ENCODE peak calls at places on chromosomes 2 and 18, in seven cellular contexts. U is C1 segment of cervical spinal cord; N is stimulated activated CD8-positive, alpha-beta memory T cell treated with anti-CD3 and anti-CD28 coated beads, Interleukin-4, amount 100 ng/mL, for 1 hour; Z is iPS-NIHi11; C is aorta; R is cerebellar cortex; F is cortex of kidney. S is an unnamed sample.

GRCh38 chr18:10094608-10095137 is 180.9 kb downstream of the VAPA start:
- DNase-seq in N (no peak), F (no peak), C (no peak), U (no peak), Z (no peak), R (no peak), S (no peak)

GRCh38 chr2:3224681-3225080 is 152.9 kb downstream of the EIPR1 start:
- DNase-seq in Z (no peak), U (no peak), N (no peak), R (no peak), C (no peak), F (no peak), S (no peak)

GRCh38 chr2:46970334-46971288 is 55.0 kb upstream of the MCFD2 start:
- DNase-seq in Z (no peak), C (no peak), F (no peak), R (no peak), U (no peak), N (no peak), S (no peak)

GRCh38 chr2:83221258-83221657 is 1237.8 kb downstream of the SUCLG1 start:
- DNase-seq in N (no peak), C (no peak), R (no peak), F (no peak), U (no peak), Z (no peak), S (no peak)

GRCh38 chr2:64325477-64325851 is 128.5 kb upstream of the LGALSL start:
- DNase-seq in N (no peak), R (no peak), F (no peak), C (no peak), U (no peak), Z (no peak), S (no peak)

GRCh38 chr18:3511980-3512379 is 62.0 kb downstream of the TGIF1 start:
- DNase-seq in C (no peak), U (no peak), F (no peak), N (no peak), R (no peak), Z (no peak), S (no peak)

GRCh38 chr2:205052781-205053180 is 507.5 kb downstream of the PARD3B start:
- DNase-seq in U (no peak), R (no peak), C (no peak), Z (no peak), N (no peak), F (no peak), S (no peak)

GRCh38 chr2:143313861-143314260 is 184.6 kb downstream of the ARHGAP15 start:
- DNase-seq in N (no peak), C (no peak), F (no peak), U (no peak), Z (no peak), R (no peak), S (no peak)

GRCh38 chr2:8872821-8873432 is 35.5 kb upstream of the KIDINS220 start:
- DNase-seq in Z (peak; percentile 40), C (no peak), N (no peak), R (peak; percentile 59), U (no peak), F (no peak), S (peak; percentile 67)

GRCh38 chr2:69022548-69022947 is 9.6 kb downstream of the ANTXR1 start:
- DNase-seq in F (no peak), N (no peak), C (no peak), U (no peak), Z (no peak), R (no peak), S (no peak)

GRCh38 chr2:37415128-37415817 is 70.8 kb downstream of the QPCT start:
- DNase-seq in C (no peak), U (no peak), Z (no peak), R (no peak), F (no peak), N (no peak), S (no peak)

GRCh38 chr18:12253027-12253426 is 1.1 kb upstream of the CIDEA start:
- DNase-seq in U (no peak), C (no peak), N (no peak), R (no peak), F (no peak), Z (no peak), S (no peak)

GRCh38 chr2:117853316-117853715 is 38.8 kb downstream of the DDX18 start:
- DNase-seq in N (no peak), R (no peak), Z (no peak), F (no peak), U (no peak), C (no peak), S (no peak)

GRCh38 chr18:53687002-53687401 is 537.5 kb downstream of the MBD2 start:
- DNase-seq in C (no peak), U (no peak), F (no peak), N (no peak), Z (no peak), R (no peak), S (no peak)

GRCh38 chr2:90645-91312 is 44.5 kb upstream of the FAM110C start:
- DNase-seq in R (no peak), N (no peak), C (no peak), Z (no peak), U (no peak), F (no peak), S (no peak)

GRCh38 chr2:162317910-162318279 is 589 bp downstream of the IFIH1 start:
- DNase-seq in C (no peak), F (no peak), R (no peak), Z (no peak), U (peak; percentile 58), N (no peak), S (no peak)

GRCh38 chr2:98212733-98213132 is 125.8 kb downstream of the VWA3B start:
- DNase-seq in F (no peak), C (no peak), R (no peak), N (no peak), U (no peak), Z (no peak), S (no peak)

GRCh38 chr2:238370482-238371372 is 50.4 kb downstream of the TRAF3IP1 start:
- DNase-seq in N (no peak), F (no peak), Z (peak; percentile 64), C (peak; percentile 85), U (peak; percentile 7), R (peak; percentile 54), S (peak; percentile 43)